ENCODE peak calls at places on chromosomes 4 and X, in ten cellular contexts. A is NCI-H1105; J is NCI-H2029 treated with DMSO at 0.1 percent for 48 hours; N is Panc1; P is neural crest cell; K is GM10248; Z is bronchial epithelial cell; F is activated CD4-positive, alpha-beta T cell treated with anti-CD3 and anti-CD28 coated beads for 4 hours; S is fibroblast of lung; I is stimulated activated CD8-positive, alpha-beta memory T cell treated with anti-CD3 and anti-CD28 coated beads, Interleukin-12 subunit alpha, Interleukin-12 subunit beta, amount 100 ng/mL, for 1 hour. G is an unnamed sample.

GRCh38 chr4:184255361-184255760 is 37.7 kb upstream of the ENPP6 start:
- DNase-seq in A (no peak), J (no peak), N (no peak), P (peak), K (no peak), Z (no peak), F (no peak), S (no peak), I (no peak), G (no peak)

GRCh38 chrX:9706426-9706825 is 59.2 kb downstream of the GPR143 start:
- DNase-seq in A (no peak), J (no peak), N (no peak), P (no peak), K (no peak), Z (no peak), F (no peak), S (no peak), I (no peak), G (no peak)

GRCh38 chrX:20432048-20432447 is 165.3 kb upstream of the RPS6KA3 start:
- DNase-seq in A (no peak), J (no peak), N (no peak), P (no peak), K (no peak), Z (peak), F (no peak), S (peak), I (no peak), G (no peak)

GRCh38 chr4:108114503-108114902 is 54.2 kb downstream of the LEF1 start:
- DNase-seq in A (no peak), J (peak), N (no peak), P (no peak), K (no peak), Z (peak), F (no peak), S (no peak), I (no peak), G (peak)

GRCh38 chr4:3047464-3048286 is 26.7 kb downstream of the HTT-AS start:
- DNase-seq in A (peak), J (peak), N (peak), P (peak), K (peak), Z (peak), F (peak), S (peak), I (peak), G (peak)

GRCh38 chrX:2693526-2694002 is 2.5 kb downstream of the CD99 start:
- DNase-seq in A (no peak), J (no peak), N (no peak), P (no peak), K (no peak), Z (no peak), F (no peak), S (no peak), I (no peak), G (no peak)

GRCh38 chr4:38164346-38164745 is 204.1 kb downstream of the PTTG2 start:
- DNase-seq in A (no peak), J (no peak), N (no peak), P (no peak), K (no peak), Z (no peak), F (no peak), S (no peak), I (no peak), G (no peak)

GRCh38 chrX:139762400-139763183 is 54.6 kb upstream of the MCF2 start:
- DNase-seq in A (no peak), J (no peak), N (no peak), P (no peak), K (no peak), Z (no peak), F (no peak), S (peak), I (no peak), G (no peak)

GRCh38 chrX:20135956-20136355 is 5.7 kb downstream of the EIF1AX start:
- DNase-seq in A (no peak), J (no peak), N (no peak), P (no peak), K (no peak), Z (no peak), F (no peak), S (no peak), I (no peak), G (no peak)

GRCh38 chr4:142480244-142480643 is 365.9 kb downstream of the INPP4B start:
- DNase-seq in A (peak), J (no peak), N (no peak), P (no peak), K (no peak), Z (peak), F (no peak), S (peak), I (no peak), G (no peak)

G was measured in NCI-H510A.